ENCODE peak calls at places on chromosomes 12 and 14, in ten cellular contexts. One of them, this sample, is unnamed.

GRCh38 chr12:109389146-109389545 is 41.4 kb downstream of the MYO1H start:
- DNase-seq in MCF 10A: no peak
- DNase-seq in K562: peak
- DNase-seq in activated T-helper 1 cell treated with anti-CD3 and anti-CD28 coated beads, Interleukin-12 subunit alpha, Interleukin-12 subunit beta, Interleukin-2, Interleukin-4 antibody, amounts not matched to agents 30 ng/mL and 10 ng/mL and 1 ng/mL, durations not matched to agents 14 hours and 24 hours and 36 hours: no peak
- DNase-seq in ureter: no peak
- DNase-seq in activated CD4-positive, alpha-beta T cell treated with anti-CD3 and anti-CD28 coated beads, Interleukin-2, amount 50 U/mL, for 1 hour: no peak
- DNase-seq in T-helper 2 cell: no peak
- DNase-seq in activated naive CD4-positive, alpha-beta T cell: no peak
- DNase-seq in AG09319: no peak
- DNase-seq in Calu3: no peak
- DNase-seq in this sample: no peak

GRCh38 chr12:7047318-7047717 is 13.2 kb upstream of the C1S start:
- DNase-seq in MCF 10A: no peak
- DNase-seq in AG09319: no peak
- DNase-seq in activated CD4-positive, alpha-beta T cell treated with anti-CD3 and anti-CD28 coated beads, Interleukin-2, amount 50 U/mL, for 1 hour: no peak
- DNase-seq in K562: no peak
- DNase-seq in activated naive CD4-positive, alpha-beta T cell: no peak
- DNase-seq in ureter: no peak
- DNase-seq in activated T-helper 1 cell treated with anti-CD3 and anti-CD28 coated beads, Interleukin-12 subunit alpha, Interleukin-12 subunit beta, Interleukin-2, Interleukin-4 antibody, amounts not matched to agents 30 ng/mL and 10 ng/mL and 1 ng/mL, durations not matched to agents 14 hours and 24 hours and 36 hours: no peak
- DNase-seq in Calu3: no peak
- DNase-seq in T-helper 2 cell: no peak
- DNase-seq in this sample: peak

GRCh38 chr12:78185109-78185508 is 354.4 kb downstream of the NAV3 start:
- DNase-seq in ureter: no peak
- DNase-seq in AG09319: no peak
- DNase-seq in K562: no peak
- DNase-seq in activated naive CD4-positive, alpha-beta T cell: no peak
- DNase-seq in activated T-helper 1 cell treated with anti-CD3 and anti-CD28 coated beads, Interleukin-12 subunit alpha, Interleukin-12 subunit beta, Interleukin-2, Interleukin-4 antibody, amounts not matched to agents 30 ng/mL and 10 ng/mL and 1 ng/mL, durations not matched to agents 14 hours and 24 hours and 36 hours: no peak
- DNase-seq in Calu3: no peak
- DNase-seq in activated CD4-positive, alpha-beta T cell treated with anti-CD3 and anti-CD28 coated beads, Interleukin-2, amount 50 U/mL, for 1 hour: no peak
- DNase-seq in MCF 10A: peak
- DNase-seq in T-helper 2 cell: no peak
- DNase-seq in this sample: no peak

GRCh38 chr14:99155173-99155777 is 116.7 kb downstream of the BCL11B start:
- DNase-seq in activated naive CD4-positive, alpha-beta T cell: no peak
- DNase-seq in T-helper 2 cell: no peak
- DNase-seq in MCF 10A: peak
- DNase-seq in K562: no peak
- DNase-seq in Calu3: no peak
- DNase-seq in ureter: no peak
- DNase-seq in AG09319: no peak
- DNase-seq in activated T-helper 1 cell treated with anti-CD3 and anti-CD28 coated beads, Interleukin-12 subunit alpha, Interleukin-12 subunit beta, Interleukin-2, Interleukin-4 antibody, amounts not matched to agents 30 ng/mL and 10 ng/mL and 1 ng/mL, durations not matched to agents 14 hours and 24 hours and 36 hours: no peak
- DNase-seq in activated CD4-positive, alpha-beta T cell treated with anti-CD3 and anti-CD28 coated beads, Interleukin-2, amount 50 U/mL, for 1 hour: no peak
- DNase-seq in this sample: no peak

GRCh38 chr12:93101367-93101766 is 172.3 kb upstream of the EEA1 start:
- DNase-seq in activated T-helper 1 cell treated with anti-CD3 and anti-CD28 coated beads, Interleukin-12 subunit alpha, Interleukin-12 subunit beta, Interleukin-2, Interleukin-4 antibody, amounts not matched to agents 30 ng/mL and 10 ng/mL and 1 ng/mL, durations not matched to agents 14 hours and 24 hours and 36 hours: no peak
- DNase-seq in ureter: no peak
- DNase-seq in AG09319: no peak
- DNase-seq in activated CD4-positive, alpha-beta T cell treated with anti-CD3 and anti-CD28 coated beads, Interleukin-2, amount 50 U/mL, for 1 hour: no peak
- DNase-seq in MCF 10A: no peak
- DNase-seq in Calu3: no peak
- DNase-seq in K562: no peak
- DNase-seq in T-helper 2 cell: no peak
- DNase-seq in activated naive CD4-positive, alpha-beta T cell: no peak
- DNase-seq in this sample: no peak

GRCh38 chr12:47023944-47024343 is 55.5 kb upstream of the PCED1B start:
- DNase-seq in AG09319: no peak
- DNase-seq in Calu3: no peak
- DNase-seq in ureter: no peak
- DNase-seq in MCF 10A: peak
- DNase-seq in activated naive CD4-positive, alpha-beta T cell: no peak
- DNase-seq in T-helper 2 cell: no peak
- DNase-seq in activated T-helper 1 cell treated with anti-CD3 and anti-CD28 coated beads, Interleukin-12 subunit alpha, Interleukin-12 subunit beta, Interleukin-2, Interleukin-4 antibody, amounts not matched to agents 30 ng/mL and 10 ng/mL and 1 ng/mL, durations not matched to agents 14 hours and 24 hours and 36 hours: no peak
- DNase-seq in activated CD4-positive, alpha-beta T cell treated with anti-CD3 and anti-CD28 coated beads, Interleukin-2, amount 50 U/mL, for 1 hour: no peak
- DNase-seq in K562: no peak
- DNase-seq in this sample: no peak

GRCh38 chr14:102220031-102220430 is 80.3 kb downstream of the WDR20 start:
- DNase-seq in T-helper 2 cell: no peak
- DNase-seq in K562: no peak
- DNase-seq in MCF 10A: no peak
- DNase-seq in activated T-helper 1 cell treated with anti-CD3 and anti-CD28 coated beads, Interleukin-12 subunit alpha, Interleukin-12 subunit beta, Interleukin-2, Interleukin-4 antibody, amounts not matched to agents 30 ng/mL and 10 ng/mL and 1 ng/mL, durations not matched to agents 14 hours and 24 hours and 36 hours: no peak
- DNase-seq in activated naive CD4-positive, alpha-beta T cell: no peak
- DNase-seq in ureter: no peak
- DNase-seq in AG09319: no peak
- DNase-seq in Calu3: no peak
- DNase-seq in activated CD4-positive, alpha-beta T cell treated with anti-CD3 and anti-CD28 coated beads, Interleukin-2, amount 50 U/mL, for 1 hour: no peak
- DNase-seq in this sample: no peak

GRCh38 chr12:101863971-101864370 is 13.4 kb upstream of the DRAM1 start:
- DNase-seq in activated CD4-positive, alpha-beta T cell treated with anti-CD3 and anti-CD28 coated beads, Interleukin-2, amount 50 U/mL, for 1 hour: no peak
- DNase-seq in T-helper 2 cell: no peak
- DNase-seq in AG09319: no peak
- DNase-seq in activated T-helper 1 cell treated with anti-CD3 and anti-CD28 coated beads, Interleukin-12 subunit alpha, Interleukin-12 subunit beta, Interleukin-2, Interleukin-4 antibody, amounts not matched to agents 30 ng/mL and 10 ng/mL and 1 ng/mL, durations not matched to agents 14 hours and 24 hours and 36 hours: no peak
- DNase-seq in MCF 10A: no peak
- DNase-seq in K562: no peak
- DNase-seq in Calu3: no peak
- DNase-seq in activated naive CD4-positive, alpha-beta T cell: no peak
- DNase-seq in ureter: no peak
- DNase-seq in this sample: no peak

GRCh38 chr14:74733241-74733640 is 20.3 kb downstream of the FCF1 start:
- DNase-seq in AG09319: no peak
- DNase-seq in Calu3: no peak
- DNase-seq in MCF 10A: no peak
- DNase-seq in activated T-helper 1 cell treated with anti-CD3 and anti-CD28 coated beads, Interleukin-12 subunit alpha, Interleukin-12 subunit beta, Interleukin-2, Interleukin-4 antibody, amounts not matched to agents 30 ng/mL and 10 ng/mL and 1 ng/mL, durations not matched to agents 14 hours and 24 hours and 36 hours: no peak
- DNase-seq in K562: no peak
- DNase-seq in activated CD4-positive, alpha-beta T cell treated with anti-CD3 and anti-CD28 coated beads, Interleukin-2, amount 50 U/mL, for 1 hour: no peak
- DNase-seq in T-helper 2 cell: no peak
- DNase-seq in activated naive CD4-positive, alpha-beta T cell: no peak
- DNase-seq in ureter: no peak
- DNase-seq in this sample: no peak

GRCh38 chr14:55605793-55606192 is 25.8 kb downstream of the KTN1 start:
- DNase-seq in activated CD4-positive, alpha-beta T cell treated with anti-CD3 and anti-CD28 coated beads, Interleukin-2, amount 50 U/mL, for 1 hour: no peak
- DNase-seq in AG09319: no peak
- DNase-seq in K562: no peak
- DNase-seq in MCF 10A: no peak
- DNase-seq in Calu3: no peak
- DNase-seq in T-helper 2 cell: no peak
- DNase-seq in activated T-helper 1 cell treated with anti-CD3 and anti-CD28 coated beads, Interleukin-12 subunit alpha, Interleukin-12 subunit beta, Interleukin-2, Interleukin-4 antibody, amounts not matched to agents 30 ng/mL and 10 ng/mL and 1 ng/mL, durations not matched to agents 14 hours and 24 hours and 36 hours: no peak
- DNase-seq in activated naive CD4-positive, alpha-beta T cell: no peak
- DNase-seq in ureter: no peak
- DNase-seq in this sample: no peak

GRCh38 chr12:58416211-58416610 is 474.8 kb downstream of the ATP23 start:
- DNase-seq in activated T-helper 1 cell treated with anti-CD3 and anti-CD28 coated beads, Interleukin-12 subunit alpha, Interleukin-12 subunit beta, Interleukin-2, Interleukin-4 antibody, amounts not matched to agents 30 ng/mL and 10 ng/mL and 1 ng/mL, durations not matched to agents 14 hours and 24 hours and 36 hours: no peak
- DNase-seq in K562: no peak
- DNase-seq in T-helper 2 cell: no peak
- DNase-seq in MCF 10A: peak
- DNase-seq in activated naive CD4-positive, alpha-beta T cell: no peak
- DNase-seq in AG09319: no peak
- DNase-seq in ureter: no peak
- DNase-seq in Calu3: no peak
- DNase-seq in activated CD4-positive, alpha-beta T cell treated with anti-CD3 and anti-CD28 coated beads, Interleukin-2, amount 50 U/mL, for 1 hour: no peak
- DNase-seq in this sample: no peak

GRCh38 chr12:46788247-46788887 is 37.4 kb downstream of the SLC38A4 start:
- DNase-seq in activated CD4-positive, alpha-beta T cell treated with anti-CD3 and anti-CD28 coated beads, Interleukin-2, amount 50 U/mL, for 1 hour: no peak
- DNase-seq in K562: no peak
- DNase-seq in ureter: no peak
- DNase-seq in activated T-helper 1 cell treated with anti-CD3 and anti-CD28 coated beads, Interleukin-12 subunit alpha, Interleukin-12 subunit beta, Interleukin-2, Interleukin-4 antibody, amounts not matched to agents 30 ng/mL and 10 ng/mL and 1 ng/mL, durations not matched to agents 14 hours and 24 hours and 36 hours: no peak
- DNase-seq in T-helper 2 cell: no peak
- DNase-seq in MCF 10A: peak
- DNase-seq in activated naive CD4-positive, alpha-beta T cell: no peak
- DNase-seq in Calu3: no peak
- DNase-seq in AG09319: no peak
- DNase-seq in this sample: no peak

GRCh38 chr14:45664668-45665356 is 411.8 kb upstream of the MIS18BP1 start:
- DNase-seq in activated naive CD4-positive, alpha-beta T cell: no peak
- DNase-seq in Calu3: no peak
- DNase-seq in activated CD4-positive, alpha-beta T cell treated with anti-CD3 and anti-CD28 coated beads, Interleukin-2, amount 50 U/mL, for 1 hour: no peak
- DNase-seq in AG09319: no peak
- DNase-seq in K562: no peak
- DNase-seq in MCF 10A: peak
- DNase-seq in T-helper 2 cell: no peak
- DNase-seq in ureter: no peak
- DNase-seq in activated T-helper 1 cell treated with anti-CD3 and anti-CD28 coated beads, Interleukin-12 subunit alpha, Interleukin-12 subunit beta, Interleukin-2, Interleukin-4 antibody, amounts not matched to agents 30 ng/mL and 10 ng/mL and 1 ng/mL, durations not matched to agents 14 hours and 24 hours and 36 hours: no peak
- DNase-seq in this sample: no peak

GRCh38 chr12:94795520-94795919 is 145.2 kb upstream of the TMCC3 start:
- DNase-seq in Calu3: no peak
- DNase-seq in AG09319: peak
- DNase-seq in activated T-helper 1 cell treated with anti-CD3 and anti-CD28 coated beads, Interleukin-12 subunit alpha, Interleukin-12 subunit beta, Interleukin-2, Interleukin-4 antibody, amounts not matched to agents 30 ng/mL and 10 ng/mL and 1 ng/mL, durations not matched to agents 14 hours and 24 hours and 36 hours: no peak
- DNase-seq in T-helper 2 cell: no peak
- DNase-seq in activated CD4-positive, alpha-beta T cell treated with anti-CD3 and anti-CD28 coated beads, Interleukin-2, amount 50 U/mL, for 1 hour: no peak
- DNase-seq in activated naive CD4-positive, alpha-beta T cell: no peak
- DNase-seq in K562: no peak
- DNase-seq in ureter: no peak
- DNase-seq in MCF 10A: peak
- DNase-seq in this sample: no peak

GRCh38 chr14:83463500-83464098 is 1929.9 kb upstream of the SEL1L start:
- DNase-seq in activated naive CD4-positive, alpha-beta T cell: no peak
- DNase-seq in activated T-helper 1 cell treated with anti-CD3 and anti-CD28 coated beads, Interleukin-12 subunit alpha, Interleukin-12 subunit beta, Interleukin-2, Interleukin-4 antibody, amounts not matched to agents 30 ng/mL and 10 ng/mL and 1 ng/mL, durations not matched to agents 14 hours and 24 hours and 36 hours: no peak
- DNase-seq in T-helper 2 cell: no peak
- DNase-seq in activated CD4-positive, alpha-beta T cell treated with anti-CD3 and anti-CD28 coated beads, Interleukin-2, amount 50 U/mL, for 1 hour: no peak
- DNase-seq in MCF 10A: peak
- DNase-seq in K562: peak
- DNase-seq in Calu3: no peak
- DNase-seq in AG09319: peak
- DNase-seq in ureter: no peak
- DNase-seq in this sample: peak

GRCh38 chr12:54132979-54133378 is 55.8 kb downstream of the SMUG1 start:
- DNase-seq in ureter: no peak
- DNase-seq in MCF 10A: no peak
- DNase-seq in activated naive CD4-positive, alpha-beta T cell: no peak
- DNase-seq in activated T-helper 1 cell treated with anti-CD3 and anti-CD28 coated beads, Interleukin-12 subunit alpha, Interleukin-12 subunit beta, Interleukin-2, Interleukin-4 antibody, amounts not matched to agents 30 ng/mL and 10 ng/mL and 1 ng/mL, durations not matched to agents 14 hours and 24 hours and 36 hours: no peak
- DNase-seq in activated CD4-positive, alpha-beta T cell treated with anti-CD3 and anti-CD28 coated beads, Interleukin-2, amount 50 U/mL, for 1 hour: no peak
- DNase-seq in AG09319: no peak
- DNase-seq in T-helper 2 cell: no peak
- DNase-seq in K562: no peak
- DNase-seq in Calu3: no peak
- DNase-seq in this sample: no peak

GRCh38 chr14:103103461-103104388 is 9.2 kb downstream of the EXOC3L4 start:
- DNase-seq in Calu3: peak
- DNase-seq in MCF 10A: peak
- DNase-seq in ureter: peak
- DNase-seq in activated CD4-positive, alpha-beta T cell treated with anti-CD3 and anti-CD28 coated beads, Interleukin-2, amount 50 U/mL, for 1 hour: no peak
- DNase-seq in activated T-helper 1 cell treated with anti-CD3 and anti-CD28 coated beads, Interleukin-12 subunit alpha, Interleukin-12 subunit beta, Interleukin-2, Interleukin-4 antibody, amounts not matched to agents 30 ng/mL and 10 ng/mL and 1 ng/mL, durations not matched to agents 14 hours and 24 hours and 36 hours: no peak
- DNase-seq in K562: no peak
- DNase-seq in T-helper 2 cell: no peak
- DNase-seq in AG09319: no peak
- DNase-seq in activated naive CD4-positive, alpha-beta T cell: no peak
- DNase-seq in this sample: no peak

GRCh38 chr14:101520621-101521305 is 40.5 kb upstream of the DIO3 start:
- DNase-seq in Calu3: no peak
- DNase-seq in T-helper 2 cell: no peak
- DNase-seq in activated naive CD4-positive, alpha-beta T cell: no peak
- DNase-seq in K562: no peak
- DNase-seq in ureter: peak
- DNase-seq in AG09319: peak
- DNase-seq in MCF 10A: peak
- DNase-seq in activated T-helper 1 cell treated with anti-CD3 and anti-CD28 coated beads, Interleukin-12 subunit alpha, Interleukin-12 subunit beta, Interleukin-2, Interleukin-4 antibody, amounts not matched to agents 30 ng/mL and 10 ng/mL and 1 ng/mL, durations not matched to agents 14 hours and 24 hours and 36 hours: no peak
- DNase-seq in activated CD4-positive, alpha-beta T cell treated with anti-CD3 and anti-CD28 coated beads, Interleukin-2, amount 50 U/mL, for 1 hour: no peak
- DNase-seq in this sample: no peak

GRCh38 chr14:78902010-78902623 is 731.9 kb downstream of the NRXN3 start:
- DNase-seq in activated CD4-positive, alpha-beta T cell treated with anti-CD3 and anti-CD28 coated beads, Interleukin-2, amount 50 U/mL, for 1 hour: no peak
- DNase-seq in MCF 10A: peak
- DNase-seq in Calu3: peak
- DNase-seq in activated T-helper 1 cell treated with anti-CD3 and anti-CD28 coated beads, Interleukin-12 subunit alpha, Interleukin-12 subunit beta, Interleukin-2, Interleukin-4 antibody, amounts not matched to agents 30 ng/mL and 10 ng/mL and 1 ng/mL, durations not matched to agents 14 hours and 24 hours and 36 hours: no peak
- DNase-seq in activated naive CD4-positive, alpha-beta T cell: no peak
- DNase-seq in T-helper 2 cell: no peak
- DNase-seq in ureter: no peak
- DNase-seq in K562: no peak
- DNase-seq in AG09319: no peak
- DNase-seq in this sample: no peak

GRCh38 chr14:34098045-34098984 is 147.4 kb upstream of the EGLN3 start:
- DNase-seq in Calu3: peak
- DNase-seq in MCF 10A: peak
- DNase-seq in T-helper 2 cell: no peak
- DNase-seq in activated T-helper 1 cell treated with anti-CD3 and anti-CD28 coated beads, Interleukin-12 subunit alpha, Interleukin-12 subunit beta, Interleukin-2, Interleukin-4 antibody, amounts not matched to agents 30 ng/mL and 10 ng/mL and 1 ng/mL, durations not matched to agents 14 hours and 24 hours and 36 hours: peak
- DNase-seq in ureter: peak
- DNase-seq in AG09319: peak
- DNase-seq in K562: peak
- DNase-seq in activated naive CD4-positive, alpha-beta T cell: no peak
- DNase-seq in activated CD4-positive, alpha-beta T cell treated with anti-CD3 and anti-CD28 coated beads, Interleukin-2, amount 50 U/mL, for 1 hour: peak
- DNase-seq in this sample: peak

GRCh38 chr12:46722737-46723136 is 103.1 kb downstream of the SLC38A4 start:
- DNase-seq in activated T-helper 1 cell treated with anti-CD3 and anti-CD28 coated beads, Interleukin-12 subunit alpha, Interleukin-12 subunit beta, Interleukin-2, Interleukin-4 antibody, amounts not matched to agents 30 ng/mL and 10 ng/mL and 1 ng/mL, durations not matched to agents 14 hours and 24 hours and 36 hours: no peak
- DNase-seq in ureter: no peak
- DNase-seq in K562: no peak
- DNase-seq in MCF 10A: no peak
- DNase-seq in T-helper 2 cell: no peak
- DNase-seq in activated naive CD4-positive, alpha-beta T cell: no peak
- DNase-seq in Calu3: no peak
- DNase-seq in AG09319: peak
- DNase-seq in activated CD4-positive, alpha-beta T cell treated with anti-CD3 and anti-CD28 coated beads, Interleukin-2, amount 50 U/mL, for 1 hour: no peak
- DNase-seq in this sample: no peak

GRCh38 chr14:104138098-104138890 is at the start of gene KIF26A:
- DNase-seq in ureter: no peak
- DNase-seq in activated naive CD4-positive, alpha-beta T cell: no peak
- DNase-seq in K562: no peak
- DNase-seq in AG09319: no peak
- DNase-seq in T-helper 2 cell: no peak
- DNase-seq in activated T-helper 1 cell treated with anti-CD3 and anti-CD28 coated beads, Interleukin-12 subunit alpha, Interleukin-12 subunit beta, Interleukin-2, Interleukin-4 antibody, amounts not matched to agents 30 ng/mL and 10 ng/mL and 1 ng/mL, durations not matched to agents 14 hours and 24 hours and 36 hours: no peak
- DNase-seq in Calu3: no peak
- DNase-seq in MCF 10A: no peak
- DNase-seq in activated CD4-positive, alpha-beta T cell treated with anti-CD3 and anti-CD28 coated beads, Interleukin-2, amount 50 U/mL, for 1 hour: no peak
- DNase-seq in this sample: no peak

GRCh38 chr12:110590806-110591326 is 7.7 kb upstream of the PPTC7 start:
- DNase-seq in activated T-helper 1 cell treated with anti-CD3 and anti-CD28 coated beads, Interleukin-12 subunit alpha, Interleukin-12 subunit beta, Interleukin-2, Interleukin-4 antibody, amounts not matched to agents 30 ng/mL and 10 ng/mL and 1 ng/mL, durations not matched to agents 14 hours and 24 hours and 36 hours: peak
- DNase-seq in MCF 10A: no peak
- DNase-seq in Calu3: no peak
- DNase-seq in T-helper 2 cell: no peak
- DNase-seq in activated CD4-positive, alpha-beta T cell treated with anti-CD3 and anti-CD28 coated beads, Interleukin-2, amount 50 U/mL, for 1 hour: no peak
- DNase-seq in activated naive CD4-positive, alpha-beta T cell: no peak
- DNase-seq in AG09319: peak
- DNase-seq in ureter: no peak
- DNase-seq in K562: no peak
- DNase-seq in this sample: peak

GRCh38 chr12:132955094-132955932 is 793 bp downstream of the ZNF605 start:
- DNase-seq in activated naive CD4-positive, alpha-beta T cell: no peak
- DNase-seq in ureter: peak
- DNase-seq in MCF 10A: peak
- DNase-seq in activated CD4-positive, alpha-beta T cell treated with anti-CD3 and anti-CD28 coated beads, Interleukin-2, amount 50 U/mL, for 1 hour: no peak
- DNase-seq in activated T-helper 1 cell treated with anti-CD3 and anti-CD28 coated beads, Interleukin-12 subunit alpha, Interleukin-12 subunit beta, Interleukin-2, Interleukin-4 antibody, amounts not matched to agents 30 ng/mL and 10 ng/mL and 1 ng/mL, durations not matched to agents 14 hours and 24 hours and 36 hours: no peak
- DNase-seq in K562: no peak
- DNase-seq in T-helper 2 cell: no peak
- DNase-seq in AG09319: peak
- DNase-seq in Calu3: peak
- DNase-seq in this sample: no peak

GRCh38 chr14:82602794-82603193 is 1069.1 kb upstream of the SEL1L start:
- DNase-seq in AG09319: no peak
- DNase-seq in activated T-helper 1 cell treated with anti-CD3 and anti-CD28 coated beads, Interleukin-12 subunit alpha, Interleukin-12 subunit beta, Interleukin-2, Interleukin-4 antibody, amounts not matched to agents 30 ng/mL and 10 ng/mL and 1 ng/mL, durations not matched to agents 14 hours and 24 hours and 36 hours: no peak
- DNase-seq in activated CD4-positive, alpha-beta T cell treated with anti-CD3 and anti-CD28 coated beads, Interleukin-2, amount 50 U/mL, for 1 hour: no peak
- DNase-seq in activated naive CD4-positive, alpha-beta T cell: no peak
- DNase-seq in T-helper 2 cell: no peak
- DNase-seq in ureter: no peak
- DNase-seq in MCF 10A: no peak
- DNase-seq in K562: no peak
- DNase-seq in Calu3: no peak
- DNase-seq in this sample: no peak

GRCh38 chr12:25151476-25151875 is 43.5 kb downstream of the DNAI7 start:
- DNase-seq in activated naive CD4-positive, alpha-beta T cell: no peak
- DNase-seq in Calu3: peak
- DNase-seq in ureter: peak
- DNase-seq in activated CD4-positive, alpha-beta T cell treated with anti-CD3 and anti-CD28 coated beads, Interleukin-2, amount 50 U/mL, for 1 hour: no peak
- DNase-seq in MCF 10A: peak
- DNase-seq in activated T-helper 1 cell treated with anti-CD3 and anti-CD28 coated beads, Interleukin-12 subunit alpha, Interleukin-12 subunit beta, Interleukin-2, Interleukin-4 antibody, amounts not matched to agents 30 ng/mL and 10 ng/mL and 1 ng/mL, durations not matched to agents 14 hours and 24 hours and 36 hours: no peak
- DNase-seq in K562: no peak
- DNase-seq in AG09319: peak
- DNase-seq in T-helper 2 cell: no peak
- DNase-seq in this sample: no peak

GRCh38 chr12:131939007-131939406 is 9.9 kb downstream of the PUS1 start:
- DNase-seq in activated T-helper 1 cell treated with anti-CD3 and anti-CD28 coated beads, Interleukin-12 subunit alpha, Interleukin-12 subunit beta, Interleukin-2, Interleukin-4 antibody, amounts not matched to agents 30 ng/mL and 10 ng/mL and 1 ng/mL, durations not matched to agents 14 hours and 24 hours and 36 hours: no peak
- DNase-seq in MCF 10A: no peak
- DNase-seq in Calu3: no peak
- DNase-seq in AG09319: no peak
- DNase-seq in ureter: no peak
- DNase-seq in activated naive CD4-positive, alpha-beta T cell: no peak
- DNase-seq in activated CD4-positive, alpha-beta T cell treated with anti-CD3 and anti-CD28 coated beads, Interleukin-2, amount 50 U/mL, for 1 hour: no peak
- DNase-seq in T-helper 2 cell: no peak
- DNase-seq in K562: no peak
- DNase-seq in this sample: no peak

GRCh38 chr12:109772622-109773321 is 59.1 kb downstream of the FAM222A start:
- DNase-seq in ureter: no peak
- DNase-seq in Calu3: no peak
- DNase-seq in activated T-helper 1 cell treated with anti-CD3 and anti-CD28 coated beads, Interleukin-12 subunit alpha, Interleukin-12 subunit beta, Interleukin-2, Interleukin-4 antibody, amounts not matched to agents 30 ng/mL and 10 ng/mL and 1 ng/mL, durations not matched to agents 14 hours and 24 hours and 36 hours: no peak
- DNase-seq in activated CD4-positive, alpha-beta T cell treated with anti-CD3 and anti-CD28 coated beads, Interleukin-2, amount 50 U/mL, for 1 hour: no peak
- DNase-seq in MCF 10A: no peak
- DNase-seq in AG09319: no peak
- DNase-seq in K562: no peak
- DNase-seq in T-helper 2 cell: no peak
- DNase-seq in activated naive CD4-positive, alpha-beta T cell: no peak
- DNase-seq in this sample: no peak